ENCODE peak calls at places on chromosome X, in ten cellular contexts. One of them, this sample, is unnamed.

GRCh38 chrX:123753656-123754350 is 21.0 kb upstream of the THOC2 start:
- DNase-seq in amygdala: no peak
- DNase-seq in GM04503: no peak
- DNase-seq in PC-9: no peak
- DNase-seq in skeletal muscle cell: no peak
- DNase-seq in activated CD4-positive, CD25-positive, alpha-beta regulatory T cell treated with anti-CD3 and anti-CD28 coated beads, Interleukin-2, amount 50 U/mL, for 16 hours: no peak
- DNase-seq in spleen: no peak
- DNase-seq in activated T-cell treated with anti-CD3 and anti-CD28 coated beads for 1 hour: no peak
- DNase-seq in SHP77 treated with DMSO at 0.1 percent for 48 hours: no peak
- DNase-seq in left lung: no peak
- DNase-seq in this sample: no peak

GRCh38 chrX:38664285-38664684 is 102.9 kb downstream of the TSPAN7 start:
- DNase-seq in PC-9: no peak
- DNase-seq in activated CD4-positive, CD25-positive, alpha-beta regulatory T cell treated with anti-CD3 and anti-CD28 coated beads, Interleukin-2, amount 50 U/mL, for 16 hours: no peak
- DNase-seq in GM04503: peak; percentile 2
- DNase-seq in SHP77 treated with DMSO at 0.1 percent for 48 hours: peak; percentile 0
- DNase-seq in skeletal muscle cell: no peak
- DNase-seq in spleen: no peak
- DNase-seq in amygdala: no peak
- DNase-seq in activated T-cell treated with anti-CD3 and anti-CD28 coated beads for 1 hour: no peak
- DNase-seq in left lung: no peak
- DNase-seq in this sample: no peak

GRCh38 chrX:96907888-96908287 is 24.2 kb downstream of the RPA4 start:
- DNase-seq in left lung: no peak
- DNase-seq in activated T-cell treated with anti-CD3 and anti-CD28 coated beads for 1 hour: no peak
- DNase-seq in activated CD4-positive, CD25-positive, alpha-beta regulatory T cell treated with anti-CD3 and anti-CD28 coated beads, Interleukin-2, amount 50 U/mL, for 16 hours: no peak
- DNase-seq in GM04503: no peak
- DNase-seq in skeletal muscle cell: no peak
- DNase-seq in amygdala: no peak
- DNase-seq in spleen: no peak
- DNase-seq in SHP77 treated with DMSO at 0.1 percent for 48 hours: no peak
- DNase-seq in PC-9: no peak
- DNase-seq in this sample: no peak

GRCh38 chrX:9340619-9341304 is 124.1 kb upstream of the TBL1X start:
- DNase-seq in amygdala: no peak
- DNase-seq in activated T-cell treated with anti-CD3 and anti-CD28 coated beads for 1 hour: no peak
- DNase-seq in SHP77 treated with DMSO at 0.1 percent for 48 hours: no peak
- DNase-seq in activated CD4-positive, CD25-positive, alpha-beta regulatory T cell treated with anti-CD3 and anti-CD28 coated beads, Interleukin-2, amount 50 U/mL, for 16 hours: no peak
- DNase-seq in skeletal muscle cell: no peak
- DNase-seq in GM04503: no peak
- DNase-seq in left lung: no peak
- DNase-seq in PC-9: no peak
- DNase-seq in spleen: peak; percentile 86
- DNase-seq in this sample: no peak

GRCh38 chrX:84186603-84187358 is 1.2 kb downstream of the RPS6KA6 start:
- DNase-seq in spleen: no peak
- DNase-seq in SHP77 treated with DMSO at 0.1 percent for 48 hours: no peak
- DNase-seq in PC-9: peak; percentile 3
- DNase-seq in GM04503: no peak
- DNase-seq in amygdala: no peak
- DNase-seq in activated T-cell treated with anti-CD3 and anti-CD28 coated beads for 1 hour: no peak
- DNase-seq in skeletal muscle cell: no peak
- DNase-seq in activated CD4-positive, CD25-positive, alpha-beta regulatory T cell treated with anti-CD3 and anti-CD28 coated beads, Interleukin-2, amount 50 U/mL, for 16 hours: no peak
- DNase-seq in left lung: no peak
- DNase-seq in this sample: no peak

GRCh38 chrX:75229774-75230173 is 44.1 kb upstream of the UPRT start:
- DNase-seq in amygdala: no peak
- DNase-seq in PC-9: no peak
- DNase-seq in SHP77 treated with DMSO at 0.1 percent for 48 hours: no peak
- DNase-seq in skeletal muscle cell: no peak
- DNase-seq in GM04503: no peak
- DNase-seq in left lung: no peak
- DNase-seq in spleen: no peak
- DNase-seq in activated T-cell treated with anti-CD3 and anti-CD28 coated beads for 1 hour: no peak
- DNase-seq in activated CD4-positive, CD25-positive, alpha-beta regulatory T cell treated with anti-CD3 and anti-CD28 coated beads, Interleukin-2, amount 50 U/mL, for 16 hours: no peak
- DNase-seq in this sample: no peak

GRCh38 chrX:10794203-10794630 is 173.8 kb upstream of the MID1 start:
- DNase-seq in skeletal muscle cell: no peak
- DNase-seq in left lung: no peak
- DNase-seq in GM04503: no peak
- DNase-seq in PC-9: no peak
- DNase-seq in activated T-cell treated with anti-CD3 and anti-CD28 coated beads for 1 hour: no peak
- DNase-seq in activated CD4-positive, CD25-positive, alpha-beta regulatory T cell treated with anti-CD3 and anti-CD28 coated beads, Interleukin-2, amount 50 U/mL, for 16 hours: no peak
- DNase-seq in SHP77 treated with DMSO at 0.1 percent for 48 hours: no peak
- DNase-seq in spleen: no peak
- DNase-seq in amygdala: no peak
- DNase-seq in this sample: no peak

GRCh38 chrX:14412686-14413085 is 116.7 kb upstream of the GLRA2 start:
- DNase-seq in skeletal muscle cell: no peak
- DNase-seq in SHP77 treated with DMSO at 0.1 percent for 48 hours: no peak
- DNase-seq in GM04503: no peak
- DNase-seq in left lung: no peak
- DNase-seq in PC-9: no peak
- DNase-seq in activated CD4-positive, CD25-positive, alpha-beta regulatory T cell treated with anti-CD3 and anti-CD28 coated beads, Interleukin-2, amount 50 U/mL, for 16 hours: no peak
- DNase-seq in amygdala: no peak
- DNase-seq in spleen: no peak
- DNase-seq in activated T-cell treated with anti-CD3 and anti-CD28 coated beads for 1 hour: no peak
- DNase-seq in this sample: no peak

GRCh38 chrX:1443496-1444075 is 9.1 kb downstream of the ASMTL start:
- DNase-seq in activated T-cell treated with anti-CD3 and anti-CD28 coated beads for 1 hour: no peak
- DNase-seq in activated CD4-positive, CD25-positive, alpha-beta regulatory T cell treated with anti-CD3 and anti-CD28 coated beads, Interleukin-2, amount 50 U/mL, for 16 hours: no peak
- DNase-seq in spleen: peak; percentile 55
- DNase-seq in left lung: no peak
- DNase-seq in PC-9: no peak
- DNase-seq in amygdala: no peak
- DNase-seq in skeletal muscle cell: no peak
- DNase-seq in GM04503: no peak
- DNase-seq in SHP77 treated with DMSO at 0.1 percent for 48 hours: no peak
- DNase-seq in this sample: no peak

GRCh38 chrX:54921427-54922021 is 900 bp downstream of the TRO start:
- DNase-seq in amygdala: peak; percentile 8
- DNase-seq in PC-9: no peak
- DNase-seq in left lung: peak; percentile 36
- DNase-seq in skeletal muscle cell: peak; percentile 37
- DNase-seq in GM04503: peak; percentile 7
- DNase-seq in activated CD4-positive, CD25-positive, alpha-beta regulatory T cell treated with anti-CD3 and anti-CD28 coated beads, Interleukin-2, amount 50 U/mL, for 16 hours: peak; percentile 4
- DNase-seq in spleen: no peak
- DNase-seq in activated T-cell treated with anti-CD3 and anti-CD28 coated beads for 1 hour: peak; percentile 39
- DNase-seq in SHP77 treated with DMSO at 0.1 percent for 48 hours: peak; percentile 77
- DNase-seq in this sample: peak; percentile 19

GRCh38 chrX:14291626-14292025 is 237.7 kb upstream of the GLRA2 start:
- DNase-seq in spleen: no peak
- DNase-seq in activated CD4-positive, CD25-positive, alpha-beta regulatory T cell treated with anti-CD3 and anti-CD28 coated beads, Interleukin-2, amount 50 U/mL, for 16 hours: no peak
- DNase-seq in left lung: no peak
- DNase-seq in PC-9: no peak
- DNase-seq in SHP77 treated with DMSO at 0.1 percent for 48 hours: no peak
- DNase-seq in skeletal muscle cell: no peak
- DNase-seq in activated T-cell treated with anti-CD3 and anti-CD28 coated beads for 1 hour: no peak
- DNase-seq in GM04503: no peak
- DNase-seq in amygdala: no peak
- DNase-seq in this sample: no peak

GRCh38 chrX:77966361-77966760 is 3.1 kb downstream of the PGAM4 start:
- DNase-seq in activated T-cell treated with anti-CD3 and anti-CD28 coated beads for 1 hour: no peak
- DNase-seq in activated CD4-positive, CD25-positive, alpha-beta regulatory T cell treated with anti-CD3 and anti-CD28 coated beads, Interleukin-2, amount 50 U/mL, for 16 hours: no peak
- DNase-seq in skeletal muscle cell: no peak
- DNase-seq in PC-9: no peak
- DNase-seq in spleen: no peak
- DNase-seq in SHP77 treated with DMSO at 0.1 percent for 48 hours: no peak
- DNase-seq in left lung: no peak
- DNase-seq in GM04503: no peak
- DNase-seq in amygdala: no peak
- DNase-seq in this sample: no peak

GRCh38 chrX:40007136-40007535 is 90.6 kb downstream of the BCOR start:
- DNase-seq in activated CD4-positive, CD25-positive, alpha-beta regulatory T cell treated with anti-CD3 and anti-CD28 coated beads, Interleukin-2, amount 50 U/mL, for 16 hours: no peak
- DNase-seq in activated T-cell treated with anti-CD3 and anti-CD28 coated beads for 1 hour: no peak
- DNase-seq in SHP77 treated with DMSO at 0.1 percent for 48 hours: no peak
- DNase-seq in PC-9: no peak
- DNase-seq in skeletal muscle cell: no peak
- DNase-seq in amygdala: no peak
- DNase-seq in left lung: no peak
- DNase-seq in GM04503: no peak
- DNase-seq in spleen: no peak
- DNase-seq in this sample: no peak

GRCh38 chrX:22164770-22165388 is 107.8 kb upstream of the CBLL2 start:
- DNase-seq in amygdala: no peak
- DNase-seq in GM04503: peak; percentile 19
- DNase-seq in spleen: no peak
- DNase-seq in activated CD4-positive, CD25-positive, alpha-beta regulatory T cell treated with anti-CD3 and anti-CD28 coated beads, Interleukin-2, amount 50 U/mL, for 16 hours: no peak
- DNase-seq in SHP77 treated with DMSO at 0.1 percent for 48 hours: no peak
- DNase-seq in skeletal muscle cell: no peak
- DNase-seq in left lung: no peak
- DNase-seq in PC-9: peak; percentile 24
- DNase-seq in activated T-cell treated with anti-CD3 and anti-CD28 coated beads for 1 hour: no peak
- DNase-seq in this sample: no peak